ENCODE peak calls at places on chromosomes 11 and 22, in four cellular contexts. E is IMR-90, F is GM23338, X is CD14-positive monocyte. S is an unnamed sample.

GRCh38 chr11:73951797-73952196 is 971 bp downstream of the DNAJB13 start:
- DNase-seq in E (peak), F (no peak), X (no peak), S (no peak)

GRCh38 chr11:44755553-44756505 is 29.1 kb downstream of the TSPAN18 start:
- DNase-seq in E (no peak), F (no peak), X (no peak), S (peak)

GRCh38 chr11:12674936-12675696 is 895 bp downstream of the TEAD1 start:
- DNase-seq in E (no peak), F (peak), X (no peak), S (peak)

GRCh38 chr11:45303316-45303715 is 17.2 kb upstream of the SYT13 start:
- DNase-seq in E (no peak), F (no peak), X (no peak), S (no peak)

GRCh38 chr11:120682866-120683265 is 171.3 kb downstream of the GRIK4 start:
- DNase-seq in E (peak), F (no peak), X (no peak), S (no peak)

GRCh38 chr11:134658481-134659080 is 246.5 kb upstream of the B3GAT1 start:
- DNase-seq in E (no peak), F (no peak), X (peak), S (no peak)

GRCh38 chr11:3186166-3186953 is 21.2 kb upstream of the OSBPL5 start:
- DNase-seq in E (no peak), F (no peak), X (no peak), S (no peak)

GRCh38 chr11:107929611-107930200 is 1.5 kb downstream of the RAB39A start:
- DNase-seq in E (no peak), F (peak), X (peak), S (no peak)

GRCh38 chr11:76657824-76658170 is 12.8 kb downstream of the LRRC32 start:
- DNase-seq in E (no peak), F (no peak), X (no peak), S (no peak)

GRCh38 chr11:86108890-86109638 is 40.2 kb upstream of the PICALM start:
- DNase-seq in E (no peak), F (no peak), X (no peak), S (no peak)

GRCh38 chr11:96943970-96944369 is 554.2 kb downstream of the JRKL start:
- DNase-seq in E (no peak), F (peak), X (no peak), S (no peak)

GRCh38 chr11:93193721-93194120 is 4.1 kb downstream of the SLC36A4 start:
- DNase-seq in E (no peak), F (no peak), X (no peak), S (peak)

GRCh38 chr11:2300936-2301630 is 635 bp downstream of the C11orf21 start:
- DNase-seq in E (no peak), F (no peak), X (peak), S (no peak)

GRCh38 chr22:17980638-17981051 is 43.7 kb downstream of the MICAL3 start:
- DNase-seq in E (peak), F (no peak), X (no peak), S (no peak)

GRCh38 chr11:109547356-109548027 is 125.5 kb downstream of the C11orf87 start:
- DNase-seq in E (peak), F (no peak), X (no peak), S (peak)

GRCh38 chr22:31953251-31953650 is 8.9 kb downstream of the YWHAH start:
- DNase-seq in E (no peak), F (no peak), X (no peak), S (no peak)

GRCh38 chr11:93648168-93648567 is 13.3 kb upstream of the CEP295 start:
- DNase-seq in E (peak), F (peak), X (no peak), S (peak)

GRCh38 chr11:76830639-76831312 is 29.9 kb upstream of the ACER3 start:
- DNase-seq in E (peak), F (no peak), X (no peak), S (peak)

GRCh38 chr11:71305451-71306125 is 53.2 kb upstream of the SHANK2 start:
- DNase-seq in E (no peak), F (no peak), X (no peak), S (no peak)

GRCh38 chr22:33906954-33907353 is 13.3 kb downstream of the LARGE1 start:
- DNase-seq in E (no peak), F (no peak), X (no peak), S (no peak)

GRCh38 chr22:33018232-33018864 is 39.8 kb downstream of the SYN3 start:
- DNase-seq in E (peak), F (peak), X (no peak), S (peak)

GRCh38 chr22:47110817-47111443 is 348.5 kb downstream of the TBC1D22A start:
- DNase-seq in E (peak), F (no peak), X (peak), S (no peak)

GRCh38 chr11:11313426-11313825 is 39.6 kb downstream of the CSNK2A3 start:
- DNase-seq in E (peak), F (no peak), X (no peak), S (peak)

GRCh38 chr11:65132988-65133700 is 1.2 kb downstream of the SYVN1 start:
- DNase-seq in E (no peak), F (peak), X (peak), S (peak)

GRCh38 chr11:16184588-16184987 is 171.8 kb downstream of the SOX6 start:
- DNase-seq in E (peak), F (no peak), X (no peak), S (peak)

GRCh38 chr11:1228183-1228821 is 5.4 kb downstream of the MUC5B start:
- DNase-seq in E (no peak), F (no peak), X (peak), S (no peak)

GRCh38 chr11:10751581-10751940 is 515 bp downstream of the CTR9 start:
- DNase-seq in E (no peak), F (peak), X (no peak), S (no peak)

GRCh38 chr11:66429983-66430602 is 8.6 kb downstream of the MRPL11 start:
- DNase-seq in E (peak), F (peak), X (peak), S (peak)

GRCh38 chr22:22698263-22698750 is 53.9 kb downstream of the GGTLC2 start:
- DNase-seq in E (no peak), F (no peak), X (no peak), S (no peak)

GRCh38 chr22:39960791-39961746 is 872 bp downstream of the TMA7B start:
- DNase-seq in E (peak), F (no peak), X (peak), S (peak)

GRCh38 chr22:44026630-44027511 is 2.8 kb downstream of the PARVB start:
- DNase-seq in E (peak), F (no peak), X (peak), S (no peak)

GRCh38 chr11:83151274-83151977 is 5.5 kb upstream of the PCF11 start:
- DNase-seq in E (no peak), F (no peak), X (no peak), S (peak)

GRCh38 chr11:15206791-15207190 is 92.1 kb downstream of the INSC start:
- DNase-seq in E (no peak), F (no peak), X (no peak), S (no peak)

GRCh38 chr22:50400406-50400805 is 57.3 kb downstream of the PPP6R2 start:
- DNase-seq in E (no peak), F (no peak), X (no peak), S (no peak)

GRCh38 chr22:40241200-40241763 is 63.6 kb downstream of the TNRC6B start:
- DNase-seq in E (no peak), F (no peak), X (no peak), S (no peak)

GRCh38 chr22:24416611-24417010 is 10.8 kb upstream of the ADORA2A start:
- DNase-seq in E (no peak), F (no peak), X (no peak), S (no peak)

GRCh38 chr11:73645570-73645969 is 811 bp upstream of the PLEKHB1 start:
- DNase-seq in E (no peak), F (peak), X (no peak), S (no peak)

GRCh38 chr11:111851636-111852035 is 19.7 kb downstream of the ALG9 start:
- DNase-seq in E (peak), F (peak), X (no peak), S (peak)
- TF ChIP-seq CTCF in E (peak), F (peak), X (peak), S (no peak)

GRCh38 chr11:78646564-78647185 is 72.0 kb upstream of the NARS2 start:
- DNase-seq in E (peak), F (peak), X (no peak), S (peak)
- TF ChIP-seq CTCF in E (peak), F (peak), X (peak), S (peak)

DNA sequence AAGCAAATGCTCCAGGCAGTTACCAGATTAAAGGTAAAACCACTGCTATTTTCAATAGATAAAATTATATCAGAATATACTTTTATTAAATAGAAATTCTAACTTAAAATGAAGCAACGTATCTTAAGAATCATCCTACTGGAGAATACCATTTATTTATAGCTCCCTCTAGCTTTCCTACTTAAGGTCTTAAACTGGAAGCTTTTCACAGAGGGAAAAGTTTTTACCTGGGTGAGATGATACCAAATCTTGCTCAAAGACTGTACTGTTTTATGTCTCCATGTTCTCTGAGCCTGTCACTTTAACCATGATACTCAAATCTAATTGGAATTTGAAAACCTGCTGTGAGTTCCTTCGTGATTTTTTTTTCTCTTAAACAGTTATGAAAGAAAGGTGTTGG is 291.8 kb downstream of the AASDHPPT start:
- DNase-seq in E (peak), F (no peak), X (no peak), S (no peak)
- TF ChIP-seq CTCF in E (no peak), F (no peak), X (no peak), S (no peak)

GRCh38 chr11:19656140-19656541 is 56.5 kb upstream of the NAV2 start:
- DNase-seq in E (no peak), F (peak), X (no peak), S (no peak)

GRCh38 chr11:19661827-19662226 is 50.8 kb upstream of the NAV2 start:
- DNase-seq in E (no peak), F (no peak), X (no peak), S (no peak)

GRCh38 chr11:19660076-19660475 is 52.6 kb upstream of the NAV2 start:
- DNase-seq in E (peak), F (no peak), X (no peak), S (peak)

GRCh38 chr11:19659529-19659928 is 53.1 kb upstream of the NAV2 start:
- DNase-seq in E (no peak), F (no peak), X (no peak), S (no peak)

DNA sequence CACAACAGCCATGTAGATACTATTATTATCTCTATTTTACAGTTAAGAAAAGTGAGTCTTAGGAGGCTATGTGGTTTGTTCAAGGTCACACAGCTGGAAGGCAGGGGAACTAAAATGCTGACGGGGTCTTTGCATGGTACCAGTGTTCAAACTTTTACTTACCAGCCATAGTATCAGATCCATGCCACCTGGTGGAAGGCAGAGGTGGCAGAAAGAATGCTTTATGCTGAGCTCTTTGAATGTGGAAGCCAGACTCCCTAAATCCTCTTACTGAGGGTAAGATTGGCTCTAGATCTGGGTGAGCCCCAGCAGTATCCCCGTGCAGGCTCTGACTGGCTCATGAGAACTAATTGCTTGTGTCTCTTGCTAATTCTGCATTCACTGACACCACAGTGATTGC is 54.3 kb upstream of the NAV2 start:
- DNase-seq in E (no peak), F (no peak), X (no peak), S (peak)
- TF ChIP-seq CTCF in E (no peak), F (peak), X (no peak), S (no peak)

S was measured in MCF 10A.